ENCODE peak calls at places on chromosome 6, in six cellular contexts. U, N, D, J, B and A are unnamed samples.

GRCh38 chr6:159422041-159422984 is 253.1 kb downstream of the FNDC1 start:
- DNase-seq in U (no peak), N (no peak), D (no peak), J (no peak), B (no peak), A (no peak)

GRCh38 chr6:87431263-87431662 is 23.5 kb downstream of the CFAP206 start:
- DNase-seq in U (no peak), N (no peak), D (peak), J (no peak), B (no peak), A (no peak)

GRCh38 chr6:151674578-151674977 is 132.9 kb upstream of the ESR1 start:
- DNase-seq in U (no peak), N (no peak), D (no peak), J (no peak), B (no peak), A (no peak)

GRCh38 chr6:159494633-159495023 is 198.4 kb downstream of the SOD2 start:
- DNase-seq in U (no peak), N (no peak), D (no peak), J (no peak), B (no peak), A (no peak)

GRCh38 chr6:75409286-75409685 is 84.3 kb downstream of the FILIP1 start:
- DNase-seq in U (no peak), N (no peak), D (peak), J (no peak), B (no peak), A (no peak)

GRCh38 chr6:193773-194310 is 98.4 kb upstream of the DUSP22 start:
- DNase-seq in U (peak), N (no peak), D (no peak), J (no peak), B (no peak), A (no peak)

GRCh38 chr6:137700751-137701477 is 166.1 kb upstream of the TNFAIP3 start:
- DNase-seq in U (no peak), N (no peak), D (no peak), J (no peak), B (no peak), A (no peak)

GRCh38 chr6:169792306-169793015 is 41.0 kb downstream of the ERMARD start:
- DNase-seq in U (no peak), N (no peak), D (no peak), J (no peak), B (no peak), A (no peak)

GRCh38 chr6:25750911-25751310 is 3.6 kb upstream of the SLC17A4 start:
- DNase-seq in U (no peak), N (no peak), D (no peak), J (no peak), B (no peak), A (no peak)

GRCh38 chr6:149559389-149559788 is 6.8 kb upstream of the GINM1 start:
- DNase-seq in U (no peak), N (no peak), D (no peak), J (no peak), B (no peak), A (no peak)

GRCh38 chr6:10659697-10660348 is 34.6 kb downstream of the C6orf52 start:
- DNase-seq in U (no peak), N (no peak), D (no peak), J (no peak), B (no peak), A (no peak)

GRCh38 chr6:17349437-17349836 is 44.0 kb upstream of the CAP2 start:
- DNase-seq in U (no peak), N (no peak), D (no peak), J (no peak), B (no peak), A (no peak)

GRCh38 chr6:116313377-116313776 is 33.6 kb upstream of the TSPYL1 start:
- DNase-seq in U (no peak), N (no peak), D (peak), J (no peak), B (no peak), A (no peak)

GRCh38 chr6:36724514-36725385 is 27.1 kb downstream of the RAB44 start:
- DNase-seq in U (peak), N (no peak), D (peak), J (peak), B (no peak), A (peak)

GRCh38 chr6:51598171-51598570 is 489.2 kb downstream of the PKHD1 start:
- DNase-seq in U (no peak), N (no peak), D (no peak), J (no peak), B (no peak), A (no peak)

GRCh38 chr6:106875782-106876321 is 98.7 kb downstream of the CD24 start:
- DNase-seq in U (no peak), N (no peak), D (no peak), J (no peak), B (no peak), A (no peak)

GRCh38 chr6:104123227-104123626 is 736.5 kb downstream of the HACE1 start:
- DNase-seq in U (no peak), N (no peak), D (no peak), J (no peak), B (no peak), A (no peak)

GRCh38 chr6:23981923-23982322 is 144.1 kb upstream of the NRSN1 start:
- DNase-seq in U (no peak), N (no peak), D (no peak), J (no peak), B (no peak), A (no peak)

GRCh38 chr6:84371681-84372080 is 144.2 kb upstream of the CEP162 start:
- DNase-seq in U (no peak), N (no peak), D (no peak), J (no peak), B (no peak), A (no peak)

GRCh38 chr6:30327232-30327746 is 562 bp downstream of the TRIM39 start:
- DNase-seq in U (no peak), N (peak), D (no peak), J (no peak), B (no peak), A (peak)

GRCh38 chr6:158038291-158039177 is 56.9 kb downstream of the SYNJ2 start:
- DNase-seq in U (no peak), N (peak), D (no peak), J (no peak), B (no peak), A (no peak)

GRCh38 chr6:46390153-46390876 is 100.9 kb downstream of the RCAN2 start:
- DNase-seq in U (no peak), N (no peak), D (peak), J (no peak), B (no peak), A (no peak)

GRCh38 chr6:1110935-1111334 is 201.0 kb upstream of the FOXQ1 start:
- DNase-seq in U (no peak), N (no peak), D (no peak), J (no peak), B (no peak), A (no peak)

GRCh38 chr6:31797607-31798006 is 2.1 kb upstream of the VARS1 start:
- DNase-seq in U (no peak), N (peak), D (no peak), J (no peak), B (no peak), A (no peak)

GRCh38 chr6:132084811-132085509 is 133.8 kb upstream of the CCN2 start:
- DNase-seq in U (no peak), N (no peak), D (peak), J (no peak), B (no peak), A (no peak)

GRCh38 chr6:75306074-75306473 is 21.5 kb upstream of the TMEM30A start:
- DNase-seq in U (no peak), N (no peak), D (peak), J (no peak), B (no peak), A (no peak)

GRCh38 chr6:56510984-56511531 is 131.6 kb downstream of the DST start:
- DNase-seq in U (no peak), N (no peak), D (no peak), J (no peak), B (no peak), A (no peak)

GRCh38 chr6:170295519-170296422 is 4.9 kb upstream of the DLL1 start:
- DNase-seq in U (peak), N (peak), D (no peak), J (peak), B (peak), A (no peak)

GRCh38 chr6:161088676-161089328 is 97.2 kb downstream of the MAP3K4 start:
- DNase-seq in U (no peak), N (no peak), D (peak), J (no peak), B (no peak), A (no peak)

GRCh38 chr6:150516199-150516598 is 83.5 kb upstream of the PLEKHG1 start:
- DNase-seq in U (no peak), N (no peak), D (no peak), J (no peak), B (no peak), A (no peak)

GRCh38 chr6:130029163-130029562 is 10.8 kb downstream of the L3MBTL3 start:
- DNase-seq in U (peak), N (no peak), D (no peak), J (no peak), B (no peak), A (no peak)

GRCh38 chr6:155143610-155144106 is 120.2 kb upstream of the CLDN20 start:
- DNase-seq in U (no peak), N (no peak), D (peak), J (no peak), B (no peak), A (no peak)

GRCh38 chr6:88490865-88491264 is 324.7 kb upstream of the CNR1 start:
- DNase-seq in U (no peak), N (no peak), D (peak), J (no peak), B (no peak), A (no peak)

GRCh38 chr6:25202505-25202904 is 76.7 kb upstream of the CARMIL1 start:
- DNase-seq in U (no peak), N (no peak), D (peak), J (no peak), B (no peak), A (no peak)

GRCh38 chr6:97049254-97050004 is 124.9 kb downstream of the KLHL32 start:
- DNase-seq in U (no peak), N (no peak), D (no peak), J (no peak), B (peak), A (no peak)

GRCh38 chr6:81937296-81937937 is 184.9 kb upstream of the TENT5A start:
- DNase-seq in U (no peak), N (no peak), D (peak), J (no peak), B (no peak), A (no peak)